ENCODE peak calls at places on chromosome 20, in ten cellular contexts. One of them, this sample, is unnamed.

GRCh38 chr20:11473971-11474370 is 443.7 kb upstream of the BTBD3 start:
- DNase-seq in mucosa of descending colon: no peak
- DNase-seq in OCI-LY7: no peak
- DNase-seq in adrenal gland: no peak
- DNase-seq in mammary epithelial cell: peak; percentile 43
- DNase-seq in CD8-positive, alpha-beta T cell: no peak
- DNase-seq in pancreas: no peak
- DNase-seq in SK-N-SH: no peak
- DNase-seq in body of pancreas: no peak
- DNase-seq in psoas muscle: no peak
- DNase-seq in this sample: no peak

GRCh38 chr20:58017970-58018530 is 210.4 kb downstream of the ANKRD60 start:
- DNase-seq in mammary epithelial cell: no peak
- DNase-seq in CD8-positive, alpha-beta T cell: no peak
- DNase-seq in pancreas: no peak
- DNase-seq in adrenal gland: no peak
- DNase-seq in SK-N-SH: no peak
- DNase-seq in OCI-LY7: no peak
- DNase-seq in mucosa of descending colon: no peak
- DNase-seq in psoas muscle: no peak
- DNase-seq in body of pancreas: no peak
- DNase-seq in this sample: no peak

GRCh38 chr20:10679269-10679668 is 5.5 kb upstream of the JAG1 start:
- DNase-seq in pancreas: no peak
- DNase-seq in body of pancreas: no peak
- DNase-seq in CD8-positive, alpha-beta T cell: no peak
- DNase-seq in SK-N-SH: no peak
- DNase-seq in mucosa of descending colon: no peak
- DNase-seq in adrenal gland: no peak
- DNase-seq in mammary epithelial cell: peak; percentile 63
- DNase-seq in psoas muscle: no peak
- DNase-seq in OCI-LY7: no peak
- DNase-seq in this sample: no peak

GRCh38 chr20:32966881-32967781 is 37.1 kb downstream of the SUN5 start:
- DNase-seq in psoas muscle: no peak
- DNase-seq in OCI-LY7: no peak
- DNase-seq in pancreas: no peak
- DNase-seq in mucosa of descending colon: no peak
- DNase-seq in CD8-positive, alpha-beta T cell: peak; percentile 44
- DNase-seq in SK-N-SH: peak; percentile 8
- DNase-seq in body of pancreas: no peak
- DNase-seq in adrenal gland: no peak
- DNase-seq in mammary epithelial cell: no peak
- DNase-seq in this sample: peak; percentile 33

GRCh38 chr20:22887796-22888195 is 147.3 kb upstream of the SSTR4 start:
- DNase-seq in mucosa of descending colon: no peak
- DNase-seq in pancreas: no peak
- DNase-seq in adrenal gland: no peak
- DNase-seq in body of pancreas: no peak
- DNase-seq in CD8-positive, alpha-beta T cell: no peak
- DNase-seq in psoas muscle: no peak
- DNase-seq in OCI-LY7: no peak
- DNase-seq in SK-N-SH: no peak
- DNase-seq in mammary epithelial cell: no peak
- DNase-seq in this sample: no peak

GRCh38 chr20:60116128-60116909 is 158.1 kb downstream of the CDH26 start:
- DNase-seq in mammary epithelial cell: no peak
- DNase-seq in mucosa of descending colon: no peak
- DNase-seq in psoas muscle: no peak
- DNase-seq in CD8-positive, alpha-beta T cell: no peak
- DNase-seq in body of pancreas: no peak
- DNase-seq in adrenal gland: no peak
- DNase-seq in OCI-LY7: no peak
- DNase-seq in SK-N-SH: no peak
- DNase-seq in pancreas: no peak
- DNase-seq in this sample: no peak

GRCh38 chr20:48633620-48634257 is 194.1 kb downstream of the PREX1 start:
- DNase-seq in CD8-positive, alpha-beta T cell: no peak
- DNase-seq in mammary epithelial cell: no peak
- DNase-seq in adrenal gland: no peak
- DNase-seq in mucosa of descending colon: no peak
- DNase-seq in SK-N-SH: no peak
- DNase-seq in OCI-LY7: no peak
- DNase-seq in psoas muscle: no peak
- DNase-seq in pancreas: no peak
- DNase-seq in body of pancreas: no peak
- DNase-seq in this sample: no peak

GRCh38 chr20:4297141-4297826 is 281.9 kb upstream of the RNF24 start:
- DNase-seq in body of pancreas: no peak
- DNase-seq in SK-N-SH: no peak
- DNase-seq in psoas muscle: no peak
- DNase-seq in adrenal gland: no peak
- DNase-seq in OCI-LY7: no peak
- DNase-seq in mammary epithelial cell: no peak
- DNase-seq in pancreas: no peak
- DNase-seq in mucosa of descending colon: no peak
- DNase-seq in CD8-positive, alpha-beta T cell: no peak
- DNase-seq in this sample: no peak

GRCh38 chr20:21026951-21027350 is 79.2 kb downstream of the LINC00237 start:
- DNase-seq in pancreas: no peak
- DNase-seq in mammary epithelial cell: no peak
- DNase-seq in mucosa of descending colon: no peak
- DNase-seq in CD8-positive, alpha-beta T cell: no peak
- DNase-seq in psoas muscle: no peak
- DNase-seq in body of pancreas: no peak
- DNase-seq in OCI-LY7: no peak
- DNase-seq in adrenal gland: no peak
- DNase-seq in SK-N-SH: no peak
- DNase-seq in this sample: no peak

GRCh38 chr20:36391456-36391855 is 85.3 kb downstream of the DLGAP4 start:
- DNase-seq in mucosa of descending colon: no peak
- DNase-seq in CD8-positive, alpha-beta T cell: no peak
- DNase-seq in mammary epithelial cell: no peak
- DNase-seq in body of pancreas: no peak
- DNase-seq in OCI-LY7: no peak
- DNase-seq in pancreas: no peak
- DNase-seq in adrenal gland: peak; percentile 51
- DNase-seq in SK-N-SH: no peak
- DNase-seq in psoas muscle: no peak
- DNase-seq in this sample: no peak

GRCh38 chr20:36098364-36098763 is 56.2 kb upstream of the EPB41L1 start:
- DNase-seq in CD8-positive, alpha-beta T cell: no peak
- DNase-seq in body of pancreas: peak; percentile 63
- DNase-seq in pancreas: peak; percentile 64
- DNase-seq in adrenal gland: peak; percentile 46
- DNase-seq in mammary epithelial cell: peak; percentile 42
- DNase-seq in psoas muscle: no peak
- DNase-seq in SK-N-SH: no peak
- DNase-seq in mucosa of descending colon: no peak
- DNase-seq in OCI-LY7: peak; percentile 95
- DNase-seq in this sample: no peak

GRCh38 chr20:61543931-61544745 is 292.1 kb downstream of the CDH4 start:
- DNase-seq in psoas muscle: no peak
- DNase-seq in OCI-LY7: no peak
- DNase-seq in CD8-positive, alpha-beta T cell: no peak
- DNase-seq in pancreas: no peak
- DNase-seq in body of pancreas: no peak
- DNase-seq in mucosa of descending colon: peak; percentile 30
- DNase-seq in SK-N-SH: no peak
- DNase-seq in mammary epithelial cell: no peak
- DNase-seq in adrenal gland: no peak
- DNase-seq in this sample: no peak

GRCh38 chr20:49278817-49279676 is 1.2 kb upstream of the ZNFX1 start:
- DNase-seq in OCI-LY7: peak; percentile 46
- DNase-seq in SK-N-SH: no peak
- DNase-seq in mammary epithelial cell: no peak
- DNase-seq in CD8-positive, alpha-beta T cell: no peak
- DNase-seq in adrenal gland: peak; percentile 51
- DNase-seq in psoas muscle: no peak
- DNase-seq in pancreas: no peak
- DNase-seq in body of pancreas: no peak
- DNase-seq in mucosa of descending colon: peak; percentile 56
- DNase-seq in this sample: peak; percentile 66

GRCh38 chr20:39861381-39861780 is 827.7 kb downstream of the MAFB start:
- DNase-seq in mammary epithelial cell: no peak
- DNase-seq in OCI-LY7: no peak
- DNase-seq in CD8-positive, alpha-beta T cell: no peak
- DNase-seq in adrenal gland: peak; percentile 39
- DNase-seq in psoas muscle: no peak
- DNase-seq in SK-N-SH: no peak
- DNase-seq in pancreas: peak; percentile 18
- DNase-seq in body of pancreas: peak; percentile 34
- DNase-seq in mucosa of descending colon: no peak
- DNase-seq in this sample: no peak

GRCh38 chr20:53142225-53142624 is 170.1 kb downstream of the TSHZ2 start:
- DNase-seq in OCI-LY7: peak; percentile 54
- DNase-seq in body of pancreas: no peak
- DNase-seq in mammary epithelial cell: no peak
- DNase-seq in adrenal gland: no peak
- DNase-seq in SK-N-SH: no peak
- DNase-seq in psoas muscle: no peak
- DNase-seq in pancreas: no peak
- DNase-seq in mucosa of descending colon: no peak
- DNase-seq in CD8-positive, alpha-beta T cell: no peak
- DNase-seq in this sample: no peak

GRCh38 chr20:19935842-19936241 is 81.3 kb upstream of the NAA20 start:
- DNase-seq in psoas muscle: no peak
- DNase-seq in OCI-LY7: no peak
- DNase-seq in SK-N-SH: no peak
- DNase-seq in CD8-positive, alpha-beta T cell: no peak
- DNase-seq in body of pancreas: peak; percentile 35
- DNase-seq in pancreas: peak; percentile 54
- DNase-seq in adrenal gland: no peak
- DNase-seq in mucosa of descending colon: peak; percentile 76
- DNase-seq in mammary epithelial cell: peak; percentile 82
- DNase-seq in this sample: no peak

GRCh38 chr20:57755609-57756008 is 45.8 kb upstream of the PMEPA1 start:
- DNase-seq in mammary epithelial cell: no peak
- DNase-seq in SK-N-SH: no peak
- DNase-seq in pancreas: no peak
- DNase-seq in psoas muscle: no peak
- DNase-seq in CD8-positive, alpha-beta T cell: no peak
- DNase-seq in mucosa of descending colon: no peak
- DNase-seq in adrenal gland: no peak
- DNase-seq in body of pancreas: no peak
- DNase-seq in OCI-LY7: no peak
- DNase-seq in this sample: peak; percentile 26

DNA sequence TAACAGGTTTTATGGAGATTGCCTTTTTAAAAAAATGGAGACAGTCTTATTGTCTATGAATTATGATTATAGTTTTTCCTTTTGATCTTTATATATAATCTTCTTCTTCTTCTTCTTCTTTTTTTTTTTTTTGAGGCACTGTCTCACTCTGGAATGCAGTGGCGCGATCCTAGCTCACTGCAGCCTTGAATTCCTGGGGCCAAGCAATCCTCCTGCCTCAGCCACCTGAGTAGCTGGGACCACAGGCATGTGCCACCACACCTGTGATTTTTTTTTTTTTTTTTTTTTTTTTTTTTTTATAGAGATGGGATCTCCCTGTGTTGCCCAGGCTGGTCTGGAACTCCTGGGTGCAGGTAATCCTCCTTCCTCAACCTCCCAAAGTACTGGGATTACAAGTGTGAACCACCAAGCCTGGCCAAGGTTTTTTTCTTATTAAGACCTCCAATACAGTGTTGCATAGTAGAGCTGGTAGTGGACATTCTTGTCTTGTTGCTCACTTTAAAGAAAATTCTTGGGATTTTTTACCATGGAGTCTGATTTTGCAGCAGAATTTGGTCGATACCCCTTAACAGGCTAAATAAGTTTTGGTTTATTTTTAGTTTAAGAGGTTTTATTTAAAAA is 46.5 kb downstream of the STK4 start:
- DNase-seq in mammary epithelial cell: no peak
- DNase-seq in OCI-LY7: no peak
- DNase-seq in body of pancreas: no peak
- DNase-seq in mucosa of descending colon: no peak
- DNase-seq in pancreas: no peak
- DNase-seq in SK-N-SH: no peak
- DNase-seq in CD8-positive, alpha-beta T cell: no peak
- DNase-seq in psoas muscle: no peak
- DNase-seq in adrenal gland: no peak
- DNase-seq in this sample: no peak
- H3K4me1 ChIP-seq in mammary epithelial cell: peaks cover 39% of the 10 kb centered on the region
- H3K4me1 ChIP-seq in OCI-LY7: no peaks in the 10 kb centered on the region
- H3K4me1 ChIP-seq in body of pancreas: peaks cover 15% of the 10 kb centered on the region
- H3K4me1 ChIP-seq in mucosa of descending colon: peaks cover 13% of the 10 kb centered on the region
- H3K4me1 ChIP-seq in pancreas: no peaks in the 10 kb centered on the region
- H3K4me1 ChIP-seq in SK-N-SH: peaks cover 25% of the 10 kb centered on the region
- H3K4me1 ChIP-seq in CD8-positive, alpha-beta T cell: peaks cover 34% of the 10 kb centered on the region
- H3K4me1 ChIP-seq in psoas muscle: no peaks in the 10 kb centered on the region
- H3K4me1 ChIP-seq in adrenal gland: peaks cover 23% of the 10 kb centered on the region
- H3K4me1 ChIP-seq in this sample: peaks cover 52% of the 10 kb centered on the region

GRCh38 chr20:31604567-31605030 is 490 bp upstream of the ID1 start:
- DNase-seq in mammary epithelial cell: no peak
- DNase-seq in adrenal gland: no peak
- DNase-seq in pancreas: no peak
- DNase-seq in OCI-LY7: no peak
- DNase-seq in CD8-positive, alpha-beta T cell: no peak
- DNase-seq in SK-N-SH: no peak
- DNase-seq in mucosa of descending colon: no peak
- DNase-seq in psoas muscle: no peak
- DNase-seq in body of pancreas: no peak
- DNase-seq in this sample: no peak
- H3K4me1 ChIP-seq in mammary epithelial cell: peaks cover 52% of the 10 kb centered on the region
- H3K4me1 ChIP-seq in adrenal gland: peaks cover 22% of the 10 kb centered on the region
- H3K4me1 ChIP-seq in pancreas: peaks cover 3% of the 10 kb centered on the region
- H3K4me1 ChIP-seq in OCI-LY7: peaks cover 20% of the 10 kb centered on the region
- H3K4me1 ChIP-seq in CD8-positive, alpha-beta T cell: peaks cover 24% of the 10 kb centered on the region
- H3K4me1 ChIP-seq in SK-N-SH: peaks cover 31% of the 10 kb centered on the region
- H3K4me1 ChIP-seq in mucosa of descending colon: peaks cover 33% of the 10 kb centered on the region
- H3K4me1 ChIP-seq in psoas muscle: peaks cover 26% of the 10 kb centered on the region
- H3K4me1 ChIP-seq in body of pancreas: peaks cover 61% of the 10 kb centered on the region
- H3K4me1 ChIP-seq in this sample: peaks cover 60% of the 10 kb centered on the region

DNA sequence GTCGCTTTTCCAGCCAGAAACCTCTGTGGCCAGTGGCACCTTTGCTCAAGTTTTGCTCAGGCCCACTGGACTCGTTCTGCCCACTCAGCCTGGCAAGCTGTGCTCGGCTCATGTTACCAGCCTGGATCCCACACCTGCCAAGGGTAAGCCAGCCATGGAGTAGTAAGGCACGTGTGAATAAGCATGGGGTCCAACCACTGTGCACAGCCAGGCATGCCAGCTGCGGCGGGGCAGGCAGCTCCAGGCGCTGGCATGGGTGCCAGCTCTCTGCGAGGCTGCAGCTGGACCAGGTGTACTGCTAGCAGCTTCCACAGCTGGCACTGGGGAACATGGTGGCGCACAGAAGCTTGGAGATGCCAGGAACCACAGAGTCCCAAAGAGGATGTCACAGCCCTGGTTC is 32.1 kb upstream of the PDYN start:
- DNase-seq in psoas muscle: no peak
- DNase-seq in CD8-positive, alpha-beta T cell: no peak
- DNase-seq in OCI-LY7: no peak
- DNase-seq in mucosa of descending colon: no peak
- DNase-seq in SK-N-SH: no peak
- DNase-seq in body of pancreas: no peak
- DNase-seq in adrenal gland: no peak
- DNase-seq in pancreas: no peak
- DNase-seq in mammary epithelial cell: no peak
- DNase-seq in this sample: no peak
- H3K4me1 ChIP-seq in psoas muscle: no peaks in the 10 kb centered on the region
- H3K4me1 ChIP-seq in CD8-positive, alpha-beta T cell: no peaks in the 10 kb centered on the region
- H3K4me1 ChIP-seq in OCI-LY7: no peaks in the 10 kb centered on the region
- H3K4me1 ChIP-seq in mucosa of descending colon: no peaks in the 10 kb centered on the region
- H3K4me1 ChIP-seq in SK-N-SH: no peaks in the 10 kb centered on the region
- H3K4me1 ChIP-seq in body of pancreas: no peaks in the 10 kb centered on the region
- H3K4me1 ChIP-seq in adrenal gland: no peaks in the 10 kb centered on the region
- H3K4me1 ChIP-seq in pancreas: no peaks in the 10 kb centered on the region
- H3K4me1 ChIP-seq in mammary epithelial cell: peaks cover 7% of the 10 kb centered on the region
- H3K4me1 ChIP-seq in this sample: no peaks in the 10 kb centered on the region

GRCh38 chr20:14986656-14987055 is 649.2 kb upstream of the FLRT3 start:
- DNase-seq in mammary epithelial cell: no peak
- DNase-seq in mucosa of descending colon: no peak
- DNase-seq in body of pancreas: no peak
- DNase-seq in SK-N-SH: no peak
- DNase-seq in psoas muscle: no peak
- DNase-seq in pancreas: no peak
- DNase-seq in adrenal gland: no peak
- DNase-seq in CD8-positive, alpha-beta T cell: no peak
- DNase-seq in OCI-LY7: no peak
- DNase-seq in this sample: no peak
- H3K4me1 ChIP-seq in mammary epithelial cell: peaks cover 20% of the 10 kb centered on the region
- H3K4me1 ChIP-seq in mucosa of descending colon: peaks cover 10% of the 10 kb centered on the region
- H3K4me1 ChIP-seq in body of pancreas: peaks cover 32% of the 10 kb centered on the region
- H3K4me1 ChIP-seq in SK-N-SH: no peaks in the 10 kb centered on the region
- H3K4me1 ChIP-seq in psoas muscle: no peaks in the 10 kb centered on the region
- H3K4me1 ChIP-seq in pancreas: peaks cover 7% of the 10 kb centered on the region
- H3K4me1 ChIP-seq in adrenal gland: peaks cover 6% of the 10 kb centered on the region
- H3K4me1 ChIP-seq in CD8-positive, alpha-beta T cell: no peaks in the 10 kb centered on the region
- H3K4me1 ChIP-seq in OCI-LY7: no peaks in the 10 kb centered on the region
- H3K4me1 ChIP-seq in this sample: no peaks in the 10 kb centered on the region

This sample was measured in suprapubic skin.